ENCODE peak calls at places on chromosomes 4 and X, in seven cellular contexts. One of them, this sample, is unnamed.

GRCh38 chr4:97028785-97029184 is 1114.5 kb downstream of the STPG2 start:
- DNase-seq in ovary: no peak
- DNase-seq in kidney epithelial cell: no peak
- DNase-seq in mesendoderm: no peak
- DNase-seq in right lobe of liver: no peak
- DNase-seq in stomach: no peak
- DNase-seq in fibroblast of the aortic adventitia: no peak
- DNase-seq in this sample: no peak

GRCh38 chr4:176272799-176273198 is 3.8 kb upstream of the ASB5 start:
- DNase-seq in ovary: no peak
- DNase-seq in kidney epithelial cell: no peak
- DNase-seq in mesendoderm: peak; percentile 17
- DNase-seq in right lobe of liver: no peak
- DNase-seq in stomach: no peak
- DNase-seq in fibroblast of the aortic adventitia: no peak
- DNase-seq in this sample: no peak

GRCh38 chr4:144575181-144575580 is 70.8 kb upstream of the HHIP start:
- DNase-seq in ovary: no peak
- DNase-seq in kidney epithelial cell: no peak
- DNase-seq in mesendoderm: peak; percentile 48
- DNase-seq in right lobe of liver: no peak
- DNase-seq in stomach: no peak
- DNase-seq in fibroblast of the aortic adventitia: peak; percentile 36
- DNase-seq in this sample: no peak

GRCh38 chr4:108166038-108166437 is 2.7 kb downstream of the LEF1 start:
- DNase-seq in ovary: no peak
- DNase-seq in kidney epithelial cell: no peak
- DNase-seq in mesendoderm: no peak
- DNase-seq in right lobe of liver: no peak
- DNase-seq in stomach: no peak
- DNase-seq in fibroblast of the aortic adventitia: no peak
- DNase-seq in this sample: no peak

GRCh38 chr4:26052663-26053534 is 138.9 kb downstream of the SMIM20 start:
- DNase-seq in ovary: no peak
- DNase-seq in kidney epithelial cell: no peak
- DNase-seq in mesendoderm: no peak
- DNase-seq in right lobe of liver: no peak
- DNase-seq in stomach: no peak
- DNase-seq in fibroblast of the aortic adventitia: no peak
- DNase-seq in this sample: no peak

GRCh38 chr4:184573701-184574100 is 75.5 kb downstream of the CASP3 start:
- DNase-seq in ovary: no peak
- DNase-seq in kidney epithelial cell: no peak
- DNase-seq in mesendoderm: no peak
- DNase-seq in right lobe of liver: no peak
- DNase-seq in stomach: no peak
- DNase-seq in fibroblast of the aortic adventitia: no peak
- DNase-seq in this sample: no peak

GRCh38 chr4:3193531-3194203 is 55.3 kb upstream of the MSANTD1 start:
- DNase-seq in ovary: no peak
- DNase-seq in kidney epithelial cell: no peak
- DNase-seq in mesendoderm: no peak
- DNase-seq in right lobe of liver: no peak
- DNase-seq in stomach: no peak
- DNase-seq in fibroblast of the aortic adventitia: peak; percentile 27
- DNase-seq in this sample: no peak

GRCh38 chr4:81631958-81632439 is 160.3 kb upstream of the RASGEF1B start:
- DNase-seq in ovary: no peak
- DNase-seq in kidney epithelial cell: peak; percentile 100
- DNase-seq in mesendoderm: peak; percentile 93
- DNase-seq in right lobe of liver: no peak
- DNase-seq in stomach: no peak
- DNase-seq in fibroblast of the aortic adventitia: peak; percentile 81
- DNase-seq in this sample: no peak

GRCh38 chr4:21948347-21949072 is at the start of gene KCNIP4:
- DNase-seq in ovary: peak; percentile 16
- DNase-seq in kidney epithelial cell: no peak
- DNase-seq in mesendoderm: peak; percentile 52
- DNase-seq in right lobe of liver: peak; percentile 18
- DNase-seq in stomach: no peak
- DNase-seq in fibroblast of the aortic adventitia: peak; percentile 21
- DNase-seq in this sample: no peak

GRCh38 chr4:98794565-98795205 is 134.2 kb downstream of the EIF4E start:
- DNase-seq in ovary: no peak
- DNase-seq in kidney epithelial cell: peak; percentile 32
- DNase-seq in mesendoderm: peak; percentile 81
- DNase-seq in right lobe of liver: no peak
- DNase-seq in stomach: no peak
- DNase-seq in fibroblast of the aortic adventitia: peak; percentile 49
- DNase-seq in this sample: no peak

GRCh38 chrX:6729581-6729980 is 194.7 kb upstream of the VCX3A start:
- DNase-seq in ovary: no peak
- DNase-seq in kidney epithelial cell: no peak
- DNase-seq in mesendoderm: peak; percentile 15
- DNase-seq in right lobe of liver: no peak
- DNase-seq in stomach: peak; percentile 33
- DNase-seq in fibroblast of the aortic adventitia: no peak
- DNase-seq in this sample: no peak

GRCh38 chr4:142984871-142985585 is 138.9 kb upstream of the INPP4B start:
- DNase-seq in ovary: no peak
- DNase-seq in kidney epithelial cell: no peak
- DNase-seq in mesendoderm: peak; percentile 76
- DNase-seq in right lobe of liver: no peak
- DNase-seq in stomach: no peak
- DNase-seq in fibroblast of the aortic adventitia: peak; percentile 18
- DNase-seq in this sample: no peak

GRCh38 chr4:123488916-123489315 is 92.3 kb downstream of the SPRY1 start:
- DNase-seq in ovary: no peak
- DNase-seq in kidney epithelial cell: peak; percentile 74
- DNase-seq in mesendoderm: no peak
- DNase-seq in right lobe of liver: no peak
- DNase-seq in stomach: no peak
- DNase-seq in fibroblast of the aortic adventitia: peak; percentile 32
- DNase-seq in this sample: no peak

GRCh38 chr4:35541888-35542213 is 702.5 kb downstream of the ARAP2 start:
- DNase-seq in ovary: no peak
- DNase-seq in kidney epithelial cell: no peak
- DNase-seq in mesendoderm: peak; percentile 45
- DNase-seq in right lobe of liver: no peak
- DNase-seq in stomach: no peak
- DNase-seq in fibroblast of the aortic adventitia: no peak
- DNase-seq in this sample: no peak

GRCh38 chr4:184727430-184727829 is 6.5 kb downstream of the CENPU start:
- DNase-seq in ovary: no peak
- DNase-seq in kidney epithelial cell: no peak
- DNase-seq in mesendoderm: no peak
- DNase-seq in right lobe of liver: no peak
- DNase-seq in stomach: no peak
- DNase-seq in fibroblast of the aortic adventitia: no peak
- DNase-seq in this sample: no peak

GRCh38 chrX:19728915-19729314 is 158.5 kb downstream of the SH3KBP1 start:
- DNase-seq in ovary: no peak
- DNase-seq in kidney epithelial cell: no peak
- DNase-seq in mesendoderm: no peak
- DNase-seq in right lobe of liver: no peak
- DNase-seq in stomach: no peak
- DNase-seq in fibroblast of the aortic adventitia: peak; percentile 25
- DNase-seq in this sample: no peak

GRCh38 chrX:76555816-76556215 is 128.3 kb downstream of the MAGEE1 start:
- DNase-seq in ovary: no peak
- DNase-seq in kidney epithelial cell: no peak
- DNase-seq in mesendoderm: peak; percentile 82
- DNase-seq in right lobe of liver: no peak
- DNase-seq in stomach: no peak
- DNase-seq in fibroblast of the aortic adventitia: peak; percentile 63
- DNase-seq in this sample: no peak

GRCh38 chr4:145196747-145197146 is 16.4 kb upstream of the OTUD4 start:
- DNase-seq in ovary: no peak
- DNase-seq in kidney epithelial cell: no peak
- DNase-seq in mesendoderm: no peak
- DNase-seq in right lobe of liver: no peak
- DNase-seq in stomach: no peak
- DNase-seq in fibroblast of the aortic adventitia: no peak
- DNase-seq in this sample: no peak

GRCh38 chrX:52346462-52347165 is 22.2 kb upstream of the XAGE2 start:
- DNase-seq in ovary: no peak
- DNase-seq in kidney epithelial cell: peak; percentile 39
- DNase-seq in mesendoderm: peak; percentile 12
- DNase-seq in right lobe of liver: no peak
- DNase-seq in stomach: no peak
- DNase-seq in fibroblast of the aortic adventitia: no peak
- DNase-seq in this sample: no peak

GRCh38 chr4:81377231-81377630 is 94.5 kb downstream of the RASGEF1B start:
- DNase-seq in ovary: no peak
- DNase-seq in kidney epithelial cell: no peak
- DNase-seq in mesendoderm: no peak
- DNase-seq in right lobe of liver: no peak
- DNase-seq in stomach: no peak
- DNase-seq in fibroblast of the aortic adventitia: no peak
- DNase-seq in this sample: no peak

GRCh38 chr4:77095101-77095826 is 19.5 kb upstream of the CCNI start:
- DNase-seq in ovary: peak; percentile 47
- DNase-seq in kidney epithelial cell: no peak
- DNase-seq in mesendoderm: peak; percentile 87
- DNase-seq in right lobe of liver: peak; percentile 75
- DNase-seq in stomach: peak; percentile 84
- DNase-seq in fibroblast of the aortic adventitia: peak; percentile 63
- DNase-seq in this sample: peak; percentile 33

GRCh38 chr4:158845166-158846041 is 76.6 kb downstream of the FNIP2 start:
- DNase-seq in ovary: no peak
- DNase-seq in kidney epithelial cell: no peak
- DNase-seq in mesendoderm: peak; percentile 76
- DNase-seq in right lobe of liver: no peak
- DNase-seq in stomach: no peak
- DNase-seq in fibroblast of the aortic adventitia: peak; percentile 28
- DNase-seq in this sample: no peak

GRCh38 chrX:115233497-115234219 is at the start of gene LRCH2:
- DNase-seq in ovary: peak; percentile 66
- DNase-seq in kidney epithelial cell: no peak
- DNase-seq in mesendoderm: peak; percentile 30
- DNase-seq in right lobe of liver: peak; percentile 18
- DNase-seq in stomach: no peak
- DNase-seq in fibroblast of the aortic adventitia: peak; percentile 47
- DNase-seq in this sample: no peak
- H3K4me3 ChIP-seq in ovary: peak within 1 kb of the TSS; percentile 49
- H3K4me3 ChIP-seq in kidney epithelial cell: peak within 1 kb of the TSS; percentile 70
- H3K4me3 ChIP-seq in mesendoderm: peak within 1 kb of the TSS; percentile 32
- H3K4me3 ChIP-seq in right lobe of liver: peak within 1 kb of the TSS; percentile 9
- H3K4me3 ChIP-seq in stomach: peak within 1 kb of the TSS; percentile 53
- H3K4me3 ChIP-seq in fibroblast of the aortic adventitia: peak within 1 kb of the TSS; percentile 74
- H3K4me3 ChIP-seq in this sample: peak within 1 kb of the TSS; percentile 59

GRCh38 chr4:186840222-186840701 is 116.6 kb upstream of the FAT1 start:
- DNase-seq in ovary: peak; percentile 49
- DNase-seq in kidney epithelial cell: no peak
- DNase-seq in mesendoderm: no peak
- DNase-seq in right lobe of liver: no peak
- DNase-seq in stomach: no peak
- DNase-seq in fibroblast of the aortic adventitia: peak; percentile 76
- DNase-seq in this sample: no peak

GRCh38 chr4:186845137-186845842 is 121.6 kb upstream of the FAT1 start:
- DNase-seq in ovary: peak; percentile 25
- DNase-seq in kidney epithelial cell: peak; percentile 62
- DNase-seq in mesendoderm: peak; percentile 18
- DNase-seq in right lobe of liver: no peak
- DNase-seq in stomach: no peak
- DNase-seq in fibroblast of the aortic adventitia: peak; percentile 80
- DNase-seq in this sample: no peak

GRCh38 chr4:186840771-186841301 is 117.2 kb upstream of the FAT1 start:
- DNase-seq in ovary: peak; percentile 52
- DNase-seq in kidney epithelial cell: no peak
- DNase-seq in mesendoderm: no peak
- DNase-seq in right lobe of liver: no peak
- DNase-seq in stomach: no peak
- DNase-seq in fibroblast of the aortic adventitia: no peak
- DNase-seq in this sample: no peak

GRCh38 chr4:186846426-186846825 is 122.8 kb upstream of the FAT1 start:
- DNase-seq in ovary: no peak
- DNase-seq in kidney epithelial cell: no peak
- DNase-seq in mesendoderm: no peak
- DNase-seq in right lobe of liver: no peak
- DNase-seq in stomach: no peak
- DNase-seq in fibroblast of the aortic adventitia: no peak
- DNase-seq in this sample: no peak

DNA sequence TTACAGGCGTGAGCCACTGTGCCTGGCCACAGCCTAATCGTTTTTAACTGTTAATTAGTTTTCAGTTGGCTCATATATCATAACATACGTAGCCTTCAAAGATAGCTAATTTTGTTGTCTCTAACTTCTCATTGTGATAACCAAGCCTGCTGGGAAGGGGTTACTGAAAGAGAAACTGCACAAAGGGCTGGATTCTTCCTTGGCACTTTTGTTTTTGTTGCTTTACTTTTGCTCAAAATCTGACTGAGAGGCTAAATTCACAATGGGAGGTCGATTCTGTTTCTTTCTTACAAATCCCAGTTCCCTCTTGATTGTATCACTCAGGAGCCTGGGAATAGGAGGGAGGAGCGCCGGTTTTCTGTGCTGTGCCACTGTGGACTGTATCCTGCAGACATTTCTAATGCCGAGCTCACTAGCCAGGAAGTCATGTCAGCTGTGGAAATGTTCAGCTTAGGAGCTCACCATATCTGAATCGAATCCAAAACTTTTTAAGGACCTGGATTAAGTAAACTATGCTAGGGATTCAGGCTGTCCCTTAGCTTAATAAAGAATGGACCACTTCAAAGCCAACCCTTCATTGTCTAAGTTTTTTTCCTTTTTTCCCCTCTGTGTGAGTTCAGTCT is 120.5 kb upstream of the FAT1 start:
- DNase-seq in ovary: no peak
- DNase-seq in kidney epithelial cell: no peak
- DNase-seq in mesendoderm: peak; percentile 35
- DNase-seq in right lobe of liver: no peak
- DNase-seq in stomach: no peak
- DNase-seq in fibroblast of the aortic adventitia: peak; percentile 65
- DNase-seq in this sample: no peak
- H3K4me3 ChIP-seq in ovary: peak overlapping the region; percentile 0
- H3K4me3 ChIP-seq in kidney epithelial cell: no peak overlapping the region
- H3K4me3 ChIP-seq in mesendoderm: no peak overlapping the region
- H3K4me3 ChIP-seq in right lobe of liver: no peak overlapping the region
- H3K4me3 ChIP-seq in stomach: peak overlapping the region; percentile 23
- H3K4me3 ChIP-seq in fibroblast of the aortic adventitia: peak overlapping the region; percentile 23
- H3K4me3 ChIP-seq in this sample: peak overlapping the region; percentile 7

GRCh38 chr4:169205146-169205806 is 65.5 kb downstream of the SH3RF1 start:
- DNase-seq in ovary: no peak
- DNase-seq in kidney epithelial cell: no peak
- DNase-seq in mesendoderm: no peak
- DNase-seq in right lobe of liver: no peak
- DNase-seq in stomach: no peak
- DNase-seq in fibroblast of the aortic adventitia: peak; percentile 82
- DNase-seq in this sample: no peak
- H3K4me3 ChIP-seq in ovary: no peak overlapping the region
- H3K4me3 ChIP-seq in kidney epithelial cell: no peak overlapping the region
- H3K4me3 ChIP-seq in mesendoderm: no peak overlapping the region
- H3K4me3 ChIP-seq in right lobe of liver: no peak overlapping the region
- H3K4me3 ChIP-seq in stomach: no peak overlapping the region
- H3K4me3 ChIP-seq in fibroblast of the aortic adventitia: no peak overlapping the region
- H3K4me3 ChIP-seq in this sample: no peak overlapping the region

DNA sequence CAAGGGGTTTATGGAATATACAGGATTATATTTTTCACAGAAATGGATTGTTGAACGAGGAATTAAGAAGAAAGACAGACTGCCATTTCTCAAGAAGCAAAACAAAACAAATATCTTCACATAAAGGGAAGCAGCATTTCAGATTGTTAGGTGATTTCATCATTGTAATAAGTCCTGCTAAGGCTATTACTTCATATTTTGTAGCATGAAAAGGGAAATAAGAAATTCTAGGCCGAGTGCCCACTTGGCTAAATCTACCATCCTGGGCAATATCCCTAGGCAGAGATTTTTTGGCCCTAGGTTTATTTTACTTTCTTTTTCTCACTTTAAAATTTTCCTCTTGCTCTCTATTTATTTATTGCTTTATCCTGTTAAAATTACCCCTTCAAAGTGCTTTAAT is 142.4 kb downstream of the PDGFC start:
- DNase-seq in ovary: peak; percentile 46
- DNase-seq in kidney epithelial cell: no peak
- DNase-seq in mesendoderm: no peak
- DNase-seq in right lobe of liver: no peak
- DNase-seq in stomach: no peak
- DNase-seq in fibroblast of the aortic adventitia: peak; percentile 91
- DNase-seq in this sample: no peak
- H3K4me3 ChIP-seq in ovary: no peak overlapping the region
- H3K4me3 ChIP-seq in kidney epithelial cell: no peak overlapping the region
- H3K4me3 ChIP-seq in mesendoderm: no peak overlapping the region
- H3K4me3 ChIP-seq in right lobe of liver: peak overlapping the region; percentile 5
- H3K4me3 ChIP-seq in stomach: peak overlapping the region; percentile 9
- H3K4me3 ChIP-seq in fibroblast of the aortic adventitia: no peak overlapping the region
- H3K4me3 ChIP-seq in this sample: no peak overlapping the region

This sample was measured in HFF-Myc.